ENCODE peak calls at places on chromosomes 6 and 20, in ten cellular contexts. T, Z, S, C, E, R, N, Y, M and Q are unnamed samples.

GRCh38 chr6:43811101-43812099 is 41.4 kb downstream of the VEGFA start:
- ATAC-seq in T (peak), E (no peak), R (peak), Y (no peak), M (no peak), N (no peak), Z (no peak), S (no peak), C (no peak), Q (peak)

GRCh38 chr6:30304002-30304401 is 22.7 kb upstream of the TRIM39 start:
- ATAC-seq in R (no peak), Z (no peak), E (no peak), N (no peak), Y (no peak), T (no peak), M (no peak), C (no peak), S (peak), Q (peak)

GRCh38 chr6:147837540-147837939 is 329.1 kb downstream of the SAMD5 start:
- ATAC-seq in E (peak), C (no peak), T (no peak), Z (no peak), N (no peak), R (no peak), S (no peak), M (no peak), Y (no peak), Q (no peak)

GRCh38 chr6:11384531-11385309 is 152.3 kb upstream of the NEDD9 start:
- ATAC-seq in M (no peak), S (no peak), N (no peak), R (no peak), Y (no peak), C (no peak), E (no peak), Z (no peak), T (no peak), Q (no peak)

GRCh38 chr6:10771371-10771894 is 23.8 kb downstream of the TMEM14B start:
- ATAC-seq in R (no peak), M (no peak), Y (no peak), T (no peak), S (no peak), N (no peak), Z (no peak), E (no peak), C (no peak), Q (no peak)

GRCh38 chr20:49924247-49924646 is 8.9 kb upstream of the SPATA2 start:
- ATAC-seq in N (no peak), Z (no peak), Y (no peak), S (no peak), R (no peak), M (no peak), E (no peak), T (no peak), C (no peak), Q (no peak)

GRCh38 chr20:34948030-34948429 is 7.6 kb downstream of the GSS start:
- ATAC-seq in T (peak), M (no peak), Z (no peak), Y (no peak), N (peak), C (no peak), S (peak), R (no peak), E (no peak), Q (peak)

GRCh38 chr6:99838607-99839006 is 155.4 kb downstream of the MCHR2 start:
- ATAC-seq in Y (no peak), M (no peak), C (no peak), S (no peak), E (no peak), T (no peak), R (no peak), N (no peak), Z (no peak), Q (no peak)

GRCh38 chr6:106730672-106731071 is 101.3 kb downstream of the QRSL1 start:
- ATAC-seq in Z (no peak), E (no peak), M (no peak), Y (no peak), S (no peak), C (no peak), N (no peak), R (no peak), T (peak), Q (no peak)

GRCh38 chr6:29531668-29532067 is 27.9 kb downstream of the UBD start:
- ATAC-seq in E (no peak), R (peak), S (peak), T (no peak), M (no peak), N (no peak), Z (no peak), C (no peak), Y (no peak), Q (peak)

GRCh38 chr6:87384449-87384848 is 23.3 kb upstream of the CFAP206 start:
- ATAC-seq in S (no peak), C (no peak), Z (no peak), R (no peak), E (no peak), N (no peak), M (no peak), T (no peak), Y (no peak), Q (no peak)

GRCh38 chr20:20505554-20505953 is 137.7 kb downstream of the INSM1 start:
- ATAC-seq in T (no peak), C (no peak), S (peak), Z (no peak), Y (no peak), R (peak), E (no peak), N (no peak), M (no peak), Q (peak)

GRCh38 chr20:30503992-30504570 is 753.4 kb upstream of the DEFB115 start:
- ATAC-seq in Z (no peak), C (no peak), T (no peak), R (no peak), E (no peak), M (no peak), Y (no peak), S (no peak), N (no peak), Q (no peak)

GRCh38 chr6:89433637-89434499 is 916 bp downstream of the ANKRD6 start:
- ATAC-seq in E (peak), M (peak), Z (peak), R (no peak), S (peak), C (peak), T (peak), N (peak), Y (peak), Q (no peak)

GRCh38 chr6:49913656-49914055 is 47.3 kb upstream of the CRISP1 start:
- ATAC-seq in Z (no peak), R (no peak), E (no peak), T (no peak), S (no peak), N (no peak), M (no peak), C (no peak), Y (no peak), Q (no peak)

GRCh38 chr20:59405819-59406218 is 105.4 kb downstream of the EDN3 start:
- ATAC-seq in Y (no peak), R (no peak), N (peak), E (no peak), T (no peak), M (no peak), Z (no peak), C (peak), S (no peak), Q (no peak)

GRCh38 chr20:34337982-34338756 is 24.9 kb upstream of the ITCH start:
- ATAC-seq in R (no peak), C (no peak), Y (no peak), T (no peak), Z (no peak), N (no peak), E (no peak), S (no peak), M (no peak), Q (peak)

GRCh38 chr20:20457392-20458126 is 89.7 kb downstream of the INSM1 start:
- ATAC-seq in T (peak), S (peak), C (no peak), Z (no peak), Y (no peak), R (peak), N (no peak), M (no peak), E (no peak), Q (peak)

GRCh38 chr6:117276778-117277177 is 11.4 kb downstream of the VGLL2 start:
- ATAC-seq in E (no peak), N (no peak), Z (no peak), C (no peak), T (no peak), R (no peak), M (no peak), Y (no peak), S (no peak), Q (no peak)